ENCODE peak calls at places on chromosome 12, in six cellular contexts. O, R, Y, B, L and M are unnamed samples.

GRCh38 chr12:54167500-54167896 is 21.3 kb downstream of the SMUG1 start:
- DNase-seq in O (no peak), R (no peak), Y (no peak), B (no peak), L (no peak), M (no peak)

GRCh38 chr12:39240144-39240486 is 202.8 kb downstream of the KIF21A start:
- DNase-seq in O (no peak), R (no peak), Y (no peak), B (no peak), L (no peak), M (no peak)

GRCh38 chr12:122423258-122424165 is 1.0 kb upstream of the CLIP1 start:
- DNase-seq in O (no peak), R (no peak), Y (no peak), B (no peak), L (no peak), M (no peak)

GRCh38 chr12:52739963-52740362 is 36.6 kb upstream of the KRT77 start:
- DNase-seq in O (no peak), R (no peak), Y (no peak), B (peak; percentile 43), L (no peak), M (no peak)

GRCh38 chr12:78241472-78241871 is 410.8 kb downstream of the NAV3 start:
- DNase-seq in O (no peak), R (no peak), Y (no peak), B (no peak), L (no peak), M (no peak)

GRCh38 chr12:52581066-52581465 is 7.4 kb upstream of the KRT74 start:
- DNase-seq in O (no peak), R (no peak), Y (no peak), B (no peak), L (no peak), M (peak; percentile 38)

GRCh38 chr12:50637870-50638481 is 125.9 kb upstream of the ATF1 start:
- DNase-seq in O (no peak), R (no peak), Y (no peak), B (peak; percentile 73), L (no peak), M (no peak)

GRCh38 chr12:66017736-66018135 is 112.8 kb downstream of the LLPH start:
- DNase-seq in O (no peak), R (no peak), Y (no peak), B (no peak), L (no peak), M (no peak)

GRCh38 chr12:65959452-65959851 is 135.2 kb downstream of the HMGA2 start:
- DNase-seq in O (no peak), R (no peak), Y (no peak), B (no peak), L (no peak), M (no peak)

GRCh38 chr12:68279227-68280054 is 26.0 kb upstream of the IL22 start:
- DNase-seq in O (no peak), R (no peak), Y (no peak), B (no peak), L (no peak), M (no peak)

GRCh38 chr12:22979854-22980253 is 354.9 kb downstream of the ETNK1 start:
- DNase-seq in O (no peak), R (no peak), Y (no peak), B (no peak), L (no peak), M (no peak)

GRCh38 chr12:53299101-53299453 is 418 bp upstream of the MYG1 start:
- DNase-seq in O (no peak), R (no peak), Y (peak; percentile 53), B (peak; percentile 90), L (peak; percentile 46), M (no peak)